ENCODE peak calls at places on chromosomes 5 and 9, in four cellular contexts. V is AG10803, A is cardiac fibroblast, K is IMR-90. U is an unnamed sample.

GRCh38 chr9:97388721-97389238 is 23.1 kb upstream of the TDRD7 start:
- DNase-seq in V (no peak), A (no peak), K (no peak), U (no peak)

GRCh38 chr9:16126042-16126441 is 573.2 kb downstream of the CCDC171 start:
- DNase-seq in V (no peak), A (peak), K (peak), U (peak)

GRCh38 chr5:147863409-147864194 is 14.9 kb upstream of the SCGB3A2 start:
- DNase-seq in V (no peak), A (no peak), K (no peak), U (no peak)

GRCh38 chr9:116937361-116937760 is 250.3 kb downstream of the TRIM32 start:
- DNase-seq in V (no peak), A (no peak), K (peak), U (no peak)

GRCh38 chr5:157115502-157115901 is 6.7 kb upstream of the HAVCR2 start:
- DNase-seq in V (no peak), A (no peak), K (no peak), U (no peak)

GRCh38 chr5:79853676-79854418 is 137.2 kb downstream of the MTX3 start:
- DNase-seq in V (no peak), A (no peak), K (peak), U (no peak)

GRCh38 chr5:124649548-124650501 is 96.6 kb downstream of the ZNF608 start:
- DNase-seq in V (peak), A (peak), K (peak), U (peak)

GRCh38 chr5:94433393-94434149 is 184.8 kb downstream of the KIAA0825 start:
- DNase-seq in V (peak), A (peak), K (peak), U (peak)

GRCh38 chr5:35035271-35035670 is 12.5 kb downstream of the AGXT2 start:
- DNase-seq in V (no peak), A (no peak), K (no peak), U (no peak)

GRCh38 chr5:156375895-156376495 is 49.0 kb downstream of the SGCD start:
- DNase-seq in V (no peak), A (no peak), K (no peak), U (no peak)

GRCh38 chr5:5018560-5018935 is 121.6 kb upstream of the ADAMTS16 start:
- DNase-seq in V (peak), A (no peak), K (no peak), U (peak)

GRCh38 chr5:154937718-154938466 is at the start of gene GEMIN5:
- DNase-seq in V (peak), A (peak), K (peak), U (peak)

GRCh38 chr5:60196382-60197113 is 303.0 kb upstream of the PDE4D start:
- DNase-seq in V (peak), A (peak), K (peak), U (peak)

GRCh38 chr5:115816226-115817042 is at the start of gene CDO1:
- DNase-seq in V (peak), A (peak), K (peak), U (peak)

GRCh38 chr5:5063533-5063953 is 76.6 kb upstream of the ADAMTS16 start:
- DNase-seq in V (no peak), A (no peak), K (no peak), U (no peak)

GRCh38 chr9:126166866-126167265 is 159.8 kb upstream of the MVB12B start:
- DNase-seq in V (no peak), A (no peak), K (no peak), U (no peak)

GRCh38 chr9:35295369-35296036 is 133.7 kb downstream of the UNC13B start:
- DNase-seq in V (no peak), A (no peak), K (no peak), U (no peak)

GRCh38 chr5:51302358-51302757 is 80.9 kb upstream of the ISL1 start:
- DNase-seq in V (no peak), A (no peak), K (no peak), U (no peak)

GRCh38 chr5:168978015-168978414 is 322.9 kb downstream of the SLIT3 start:
- DNase-seq in V (peak), A (peak), K (peak), U (peak)

GRCh38 chr9:69857828-69858227 is 37.2 kb downstream of the CFAP95 start:
- DNase-seq in V (no peak), A (no peak), K (no peak), U (no peak)

GRCh38 chr9:133477992-133478850 is 678 bp downstream of the SLC2A6 start:
- DNase-seq in V (peak), A (peak), K (peak), U (peak)

GRCh38 chr5:107285772-107286171 is 385.0 kb downstream of the EFNA5 start:
- DNase-seq in V (no peak), A (no peak), K (no peak), U (no peak)

GRCh38 chr9:73204910-73205309 is 53.2 kb downstream of the ANXA1 start:
- DNase-seq in V (no peak), A (no peak), K (no peak), U (no peak)

GRCh38 chr9:131395027-131395744 is 1.3 kb downstream of the PRRC2B start:
- DNase-seq in V (no peak), A (peak), K (no peak), U (peak)

GRCh38 chr5:472076-472655 is 29.2 kb downstream of the EXOC3 start:
- DNase-seq in V (no peak), A (peak), K (no peak), U (peak)

GRCh38 chr5:175696139-175696854 is 38.4 kb downstream of the HRH2 start:
- DNase-seq in V (no peak), A (no peak), K (no peak), U (no peak)

GRCh38 chr9:68540712-68541535 is at the start of gene TMEM252:
- DNase-seq in V (no peak), A (no peak), K (no peak), U (no peak)

GRCh38 chr9:109087795-109088194 is 32.0 kb downstream of the TMEM245 start:
- DNase-seq in V (no peak), A (no peak), K (no peak), U (no peak)

GRCh38 chr9:109085510-109085909 is 34.2 kb downstream of the TMEM245 start:
- DNase-seq in V (no peak), A (no peak), K (no peak), U (no peak)

GRCh38 chr9:109086221-109086620 is 33.5 kb downstream of the TMEM245 start:
- DNase-seq in V (no peak), A (peak), K (peak), U (no peak)

GRCh38 chr9:109092051-109092580 is 27.6 kb downstream of the TMEM245 start:
- DNase-seq in V (no peak), A (no peak), K (no peak), U (peak)

GRCh38 chr9:109088221-109088620 is 31.5 kb downstream of the TMEM245 start:
- DNase-seq in V (no peak), A (peak), K (peak), U (no peak)
- TF ChIP-seq CTCF in V (no peak), A (no peak), K (no peak), U (no peak)

GRCh38 chr5:41961736-41962135 is 36.7 kb downstream of the FBXO4 start:
- DNase-seq in V (no peak), A (no peak), K (no peak), U (no peak)

GRCh38 chr5:41966706-41967105 is 41.6 kb downstream of the FBXO4 start:
- DNase-seq in V (no peak), A (no peak), K (no peak), U (no peak)

GRCh38 chr5:41967401-41967800 is 42.3 kb downstream of the FBXO4 start:
- DNase-seq in V (peak), A (no peak), K (no peak), U (no peak)

GRCh38 chr5:41960481-41960880 is 35.4 kb downstream of the FBXO4 start:
- DNase-seq in V (no peak), A (no peak), K (no peak), U (no peak)

GRCh38 chr5:41962491-41962890 is 37.4 kb downstream of the FBXO4 start:
- DNase-seq in V (no peak), A (no peak), K (no peak), U (no peak)
- TF ChIP-seq CTCF in V (no peak), A (no peak), K (no peak), U (no peak)

DNA sequence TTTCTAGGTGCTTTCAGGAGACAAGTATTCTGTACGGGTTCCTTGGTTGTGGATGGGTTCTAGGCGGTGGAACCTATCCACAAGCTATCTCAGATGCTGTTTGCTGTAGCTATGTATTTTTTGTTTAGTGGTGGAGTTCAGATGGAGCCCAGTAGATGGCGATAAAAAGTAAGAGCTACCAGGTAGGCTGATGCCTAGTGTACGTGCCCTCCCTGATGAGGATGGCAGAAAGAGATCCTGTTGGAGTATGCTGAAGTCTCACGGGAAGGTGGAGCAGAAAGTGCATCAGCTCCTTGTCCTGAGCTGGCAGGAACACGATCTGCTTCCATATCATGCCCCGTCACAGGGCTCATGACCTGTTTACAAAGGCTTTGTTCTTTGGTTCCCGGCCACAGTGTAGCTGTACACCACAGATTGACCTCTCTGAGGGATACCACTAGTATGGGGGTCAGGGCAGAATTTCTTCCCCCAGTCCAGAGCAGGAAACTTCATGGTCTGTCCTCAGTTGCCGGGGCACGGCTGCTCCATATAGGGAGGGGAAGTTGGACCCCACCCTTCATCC is 12.6 kb upstream of the UGT3A2 start:
- DNase-seq in V (peak), A (peak), K (peak), U (peak)
- TF ChIP-seq CTCF in V (peak), A (peak), K (peak), U (peak)

GRCh38 chr9:21615018-21615417 is 132.9 kb upstream of the IFNE start:
- DNase-seq in V (no peak), A (no peak), K (no peak), U (no peak)

GRCh38 chr9:21609506-21609905 is 127.4 kb upstream of the IFNE start:
- DNase-seq in V (no peak), A (no peak), K (no peak), U (peak)

GRCh38 chr9:21615446-21615845 is 133.3 kb upstream of the IFNE start:
- DNase-seq in V (no peak), A (no peak), K (peak), U (peak)

GRCh38 chr9:21608200-21608599 is 126.1 kb upstream of the IFNE start:
- DNase-seq in V (no peak), A (no peak), K (no peak), U (no peak)

GRCh38 chr9:21611896-21612295 is 129.8 kb upstream of the IFNE start:
- DNase-seq in V (no peak), A (no peak), K (no peak), U (no peak)
- TF ChIP-seq CTCF in V (no peak), A (no peak), K (no peak), U (no peak)

DNA sequence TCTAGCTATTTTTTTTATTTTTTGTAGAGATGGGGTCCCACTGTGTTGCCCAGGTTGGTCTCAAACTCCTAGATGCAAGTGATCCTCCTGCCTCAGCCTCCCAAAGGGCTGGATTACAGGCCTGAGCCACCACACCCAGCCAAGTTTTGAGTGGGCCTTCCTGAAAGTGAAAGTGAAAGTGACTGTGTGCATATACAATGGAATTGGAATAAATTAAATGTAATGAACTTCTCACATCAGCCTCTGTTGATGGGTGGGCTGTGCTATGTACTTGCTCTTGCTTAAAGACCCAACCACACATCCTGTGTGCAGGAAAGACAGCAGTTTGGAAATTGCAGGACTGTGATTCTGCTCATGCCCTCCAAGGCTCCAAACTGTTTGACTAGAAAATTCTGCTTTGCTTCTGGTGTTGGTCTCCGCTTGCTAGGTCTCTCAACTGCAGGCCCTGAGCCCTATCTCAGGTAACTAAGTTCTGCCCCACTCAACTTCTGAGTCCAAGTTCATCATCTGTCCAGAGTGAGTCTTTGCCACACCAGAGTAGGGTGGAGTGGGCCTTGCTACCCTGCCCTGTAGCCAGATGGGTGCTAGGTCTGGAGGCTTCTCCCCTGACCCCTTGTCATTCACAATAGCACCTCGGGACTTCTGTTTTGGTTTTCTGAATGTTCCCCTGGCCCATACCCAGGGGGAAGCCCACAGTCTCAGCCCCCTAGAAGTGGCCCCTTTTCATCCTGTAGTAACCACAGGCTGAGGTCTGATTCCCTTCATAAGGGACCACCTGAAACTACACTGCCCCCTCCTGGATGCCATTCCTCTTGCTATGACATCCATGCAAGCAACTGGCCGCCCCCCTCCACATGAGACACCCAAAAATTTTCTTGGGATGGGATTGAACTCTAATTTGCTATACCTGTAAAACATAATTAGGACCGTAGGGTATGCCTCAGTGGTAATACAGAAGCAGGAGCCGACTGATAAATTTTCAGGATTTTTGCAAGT is 36.5 kb upstream of the RAD23B start:
- DNase-seq in V (no peak), A (no peak), K (peak), U (no peak)
- TF ChIP-seq CTCF in V (no peak), A (no peak), K (no peak), U (no peak)